ENCODE peak calls at places on chromosomes 13 and 19, in nine cellular contexts. T, F, B, Z, D, U, Q, N and H are unnamed samples.
A peak's percentile ranks its signal among the peaks of the same experiment; 100 is the strongest.

GRCh38 chr13:45055198-45055901 is 65.0 kb upstream of the GTF2F2 start:
- DNase-seq in T (no peak), F (no peak), B (peak; percentile 79), Z (peak; percentile 35), D (no peak), U (peak; percentile 92), Q (no peak), N (peak; percentile 58), H (peak; percentile 59)

GRCh38 chr13:23558675-23559536 is 11.3 kb upstream of the TNFRSF19 start:
- DNase-seq in T (peak; percentile 56), F (no peak), B (peak; percentile 63), Z (no peak), D (no peak), U (peak; percentile 90), Q (no peak), N (no peak), H (no peak)

GRCh38 chr19:33772858-33773180 is 23.9 kb upstream of the KCTD15 start:
- DNase-seq in T (no peak), F (no peak), B (no peak), Z (no peak), D (no peak), U (no peak), Q (no peak), N (no peak), H (no peak)

GRCh38 chr13:90622547-90622946 is 724.9 kb upstream of the MIR17HG start:
- DNase-seq in T (no peak), F (no peak), B (no peak), Z (no peak), D (no peak), U (peak; percentile 1), Q (no peak), N (no peak), H (no peak)

GRCh38 chr13:40503966-40504591 is 162.4 kb downstream of the FOXO1 start:
- DNase-seq in T (no peak), F (no peak), B (peak; percentile 38), Z (no peak), D (no peak), U (peak; percentile 81), Q (no peak), N (no peak), H (peak; percentile 61)

GRCh38 chr13:42970824-42971669 is 21.0 kb downstream of the EPSTI1 start:
- DNase-seq in T (no peak), F (no peak), B (peak; percentile 36), Z (peak; percentile 46), D (no peak), U (peak; percentile 58), Q (no peak), N (peak; percentile 64), H (no peak)

GRCh38 chr19:23542562-23542961 is 144.4 kb downstream of the ZNF675 start:
- DNase-seq in T (no peak), F (no peak), B (no peak), Z (no peak), D (no peak), U (no peak), Q (no peak), N (no peak), H (no peak)

GRCh38 chr13:49844191-49844590 is 51.7 kb upstream of the KPNA3 start:
- DNase-seq in T (no peak), F (no peak), B (no peak), Z (no peak), D (no peak), U (peak; percentile 50), Q (no peak), N (no peak), H (no peak)

GRCh38 chr13:102768914-102769313 is 4.7 kb downstream of the TEX30 start:
- DNase-seq in T (no peak), F (no peak), B (no peak), Z (no peak), D (no peak), U (no peak), Q (no peak), N (no peak), H (no peak)

GRCh38 chr13:75836441-75836840 is 200.3 kb downstream of the LMO7 start:
- DNase-seq in T (peak; percentile 81), F (no peak), B (no peak), Z (no peak), D (no peak), U (no peak), Q (no peak), N (no peak), H (no peak)

GRCh38 chr19:33840783-33841182 is 44.1 kb downstream of the KCTD15 start:
- DNase-seq in T (no peak), F (no peak), B (no peak), Z (no peak), D (no peak), U (no peak), Q (no peak), N (no peak), H (no peak)

GRCh38 chr13:30158774-30159445 is 148.4 kb downstream of the KATNAL1 start:
- DNase-seq in T (no peak), F (no peak), B (peak; percentile 24), Z (no peak), D (no peak), U (peak; percentile 76), Q (no peak), N (peak; percentile 37), H (peak; percentile 35)

GRCh38 chr13:54574791-54575190 is 1546.2 kb downstream of the OLFM4 start:
- DNase-seq in T (no peak), F (no peak), B (no peak), Z (no peak), D (no peak), U (no peak), Q (no peak), N (no peak), H (no peak)

GRCh38 chr13:43878897-43879322 is 630 bp downstream of the CCDC122 start:
- DNase-seq in T (no peak), F (peak; percentile 74), B (peak; percentile 10), Z (peak; percentile 4), D (peak; percentile 64), U (peak; percentile 83), Q (peak; percentile 7), N (peak; percentile 60), H (no peak)